ENCODE peak calls at places on chromosomes 6 and 20, in five cellular contexts. One of them, this sample, is unnamed.

GRCh38 chr20:1813101-1813529 is 82.1 kb upstream of the SIRPA start:
- DNase-seq in bronchial epithelial cell: peak
- DNase-seq in HuH-7: no peak
- DNase-seq in T follicular helper cell: no peak
- DNase-seq in GDM1: no peak
- DNase-seq in this sample: peak

GRCh38 chr6:162372092-162372491 is 355.5 kb downstream of the PRKN start:
- DNase-seq in bronchial epithelial cell: no peak
- DNase-seq in HuH-7: no peak
- DNase-seq in T follicular helper cell: no peak
- DNase-seq in GDM1: no peak
- DNase-seq in this sample: no peak

GRCh38 chr20:1489764-1490436 is 1.3 kb downstream of the SIRPB2 start:
- DNase-seq in bronchial epithelial cell: peak
- DNase-seq in HuH-7: no peak
- DNase-seq in T follicular helper cell: no peak
- DNase-seq in GDM1: no peak
- DNase-seq in this sample: peak

GRCh38 chr20:63737940-63738686 is 1.5 kb upstream of the SLC2A4RG start:
- DNase-seq in bronchial epithelial cell: no peak
- DNase-seq in HuH-7: no peak
- DNase-seq in T follicular helper cell: peak
- DNase-seq in GDM1: no peak
- DNase-seq in this sample: no peak

GRCh38 chr6:108728826-108729225 is 119.4 kb upstream of the ARMC2 start:
- DNase-seq in bronchial epithelial cell: no peak
- DNase-seq in HuH-7: peak
- DNase-seq in T follicular helper cell: no peak
- DNase-seq in GDM1: no peak
- DNase-seq in this sample: no peak

GRCh38 chr6:16514249-16514648 is 247.0 kb downstream of the ATXN1 start:
- DNase-seq in bronchial epithelial cell: peak
- DNase-seq in HuH-7: peak
- DNase-seq in T follicular helper cell: no peak
- DNase-seq in GDM1: no peak
- DNase-seq in this sample: peak

GRCh38 chr6:160004419-160005160 is 35.7 kb downstream of the IGF2R start:
- DNase-seq in bronchial epithelial cell: no peak
- DNase-seq in HuH-7: no peak
- DNase-seq in T follicular helper cell: no peak
- DNase-seq in GDM1: no peak
- DNase-seq in this sample: no peak

GRCh38 chr6:160992323-160993314 is 1.1 kb downstream of the MAP3K4 start:
- DNase-seq in bronchial epithelial cell: peak
- DNase-seq in HuH-7: peak
- DNase-seq in T follicular helper cell: peak
- DNase-seq in GDM1: peak
- DNase-seq in this sample: peak

GRCh38 chr6:155174576-155175174 is 89.1 kb upstream of the CLDN20 start:
- DNase-seq in bronchial epithelial cell: peak
- DNase-seq in HuH-7: peak
- DNase-seq in T follicular helper cell: peak
- DNase-seq in GDM1: peak
- DNase-seq in this sample: peak

GRCh38 chr6:33163540-33163939 is 28.7 kb downstream of the COL11A2 start:
- DNase-seq in bronchial epithelial cell: no peak
- DNase-seq in HuH-7: no peak
- DNase-seq in T follicular helper cell: no peak
- DNase-seq in GDM1: no peak
- DNase-seq in this sample: no peak

GRCh38 chr6:139308936-139309603 is 17.3 kb upstream of the TXLNB start:
- DNase-seq in bronchial epithelial cell: peak
- DNase-seq in HuH-7: peak
- DNase-seq in T follicular helper cell: no peak
- DNase-seq in GDM1: no peak
- DNase-seq in this sample: peak

GRCh38 chr6:29675561-29675960 is 5.4 kb downstream of the ZFP57 start:
- DNase-seq in bronchial epithelial cell: peak
- DNase-seq in HuH-7: no peak
- DNase-seq in T follicular helper cell: no peak
- DNase-seq in GDM1: no peak
- DNase-seq in this sample: peak

This sample was measured in mammary epithelial cell.